ENCODE peak calls at places on chromosomes 3 and 15, in five cellular contexts. W, B, F, J and U are unnamed samples.

GRCh38 chr15:69755571-69756310 is 303.1 kb downstream of the RPLP1 start:
- DNase-seq in F (no peak), W (no peak), J (peak; percentile 14), B (peak; percentile 10), U (no peak)

GRCh38 chr3:138818175-138818574 is 16.6 kb downstream of the PIK3CB start:
- DNase-seq in B (no peak), J (no peak), F (no peak), W (no peak), U (no peak)

GRCh38 chr3:59607628-59608027 is 557.8 kb upstream of the CFAP20DC start:
- DNase-seq in W (no peak), J (peak; percentile 11), F (no peak), B (no peak), U (no peak)

GRCh38 chr15:89695198-89695597 is 4.6 kb downstream of the WDR93 start:
- DNase-seq in W (no peak), J (no peak), F (no peak), B (no peak), U (no peak)

GRCh38 chr3:125395091-125395490 is 20.0 kb upstream of the ZNF148 start:
- DNase-seq in W (no peak), J (no peak), B (no peak), F (no peak), U (no peak)

GRCh38 chr3:129732200-129732876 is 125.9 kb upstream of the PLXND1 start:
- DNase-seq in B (no peak), F (no peak), W (no peak), J (no peak), U (no peak)

GRCh38 chr3:188756241-188756640 is 415.5 kb upstream of the TPRG1 start:
- DNase-seq in W (no peak), F (no peak), B (no peak), J (no peak), U (no peak)

GRCh38 chr3:134852893-134853351 is 57.9 kb downstream of the EPHB1 start:
- DNase-seq in W (no peak), B (peak; percentile 9), J (no peak), F (no peak), U (no peak)

GRCh38 chr15:78457101-78457500 is 19.1 kb downstream of the IREB2 start:
- DNase-seq in B (no peak), J (peak; percentile 77), F (no peak), W (no peak), U (peak; percentile 41)

GRCh38 chr3:44318929-44319328 is 19.6 kb upstream of the TCAIM start:
- DNase-seq in F (no peak), B (no peak), J (no peak), W (no peak), U (no peak)

GRCh38 chr15:81069356-81069755 is 64.7 kb upstream of the CFAP161 start:
- DNase-seq in J (no peak), B (no peak), F (no peak), W (no peak), U (no peak)

GRCh38 chr15:68536331-68537095 is 42.3 kb upstream of the CORO2B start:
- DNase-seq in F (no peak), B (peak; percentile 23), J (peak; percentile 100), W (no peak), U (peak; percentile 96)

GRCh38 chr3:73432021-73432722 is 192.6 kb downstream of the PDZRN3 start:
- DNase-seq in J (peak; percentile 68), B (peak; percentile 51), F (no peak), W (no peak), U (no peak)

GRCh38 chr3:119600732-119601131 is 3.0 kb downstream of the PLA1A start:
- DNase-seq in J (no peak), W (no peak), B (peak; percentile 70), F (no peak), U (no peak)
- TF ChIP-seq CTCF in J (peak; percentile 31), W (no peak), B (peak; percentile 52), F (no peak), U (peak; percentile 46)

GRCh38 chr3:49460188-49460885 is 9.7 kb upstream of the DAG1 start:
- DNase-seq in W (no peak), F (no peak), B (peak; percentile 16), J (no peak), U (no peak)

GRCh38 chr3:49460956-49461355 is 9.1 kb upstream of the DAG1 start:
- DNase-seq in B (no peak), F (no peak), W (no peak), J (no peak), U (no peak)

GRCh38 chr3:49465269-49466034 is 4.6 kb upstream of the DAG1 start:
- DNase-seq in B (peak; percentile 76), J (peak; percentile 67), W (no peak), F (no peak), U (no peak)

GRCh38 chr3:49462222-49462621 is 7.8 kb upstream of the DAG1 start:
- DNase-seq in B (peak; percentile 40), F (no peak), J (peak; percentile 32), W (no peak), U (no peak)

GRCh38 chr3:49461443-49462171 is 8.5 kb upstream of the DAG1 start:
- DNase-seq in W (no peak), F (no peak), J (peak; percentile 60), B (peak; percentile 9), U (no peak)
- TF ChIP-seq CTCF in W (no peak), F (no peak), J (no peak), B (no peak), U (no peak)

GRCh38 chr3:115861166-115861733 is 237.9 kb downstream of the GAP43 start:
- DNase-seq in W (no peak), B (no peak), F (no peak), J (no peak), U (no peak)
- TF ChIP-seq CTCF in W (no peak), B (no peak), F (no peak), J (peak; percentile 15), U (no peak)

GRCh38 chr3:143040264-143040879 is 39.0 kb downstream of the U2SURP start:
- DNase-seq in J (peak; percentile 55), W (no peak), B (no peak), F (no peak), U (no peak)
- TF ChIP-seq CTCF in J (peak; percentile 68), W (peak; percentile 11), B (peak; percentile 18), F (no peak), U (no peak)

GRCh38 chr3:14861451-14862302 is 42.9 kb downstream of the FGD5 start:
- DNase-seq in W (peak; percentile 45), F (no peak), J (no peak), B (no peak), U (no peak)

GRCh38 chr3:14862661-14863230 is 44.0 kb downstream of the FGD5 start:
- DNase-seq in J (no peak), B (no peak), W (no peak), F (no peak), U (no peak)

GRCh38 chr3:14862303-14862660 is 43.5 kb downstream of the FGD5 start:
- DNase-seq in F (no peak), B (no peak), J (no peak), W (no peak), U (no peak)

GRCh38 chr3:14864131-14864530 is 45.4 kb downstream of the FGD5 start:
- DNase-seq in J (no peak), W (no peak), F (no peak), B (no peak), U (no peak)

DNA sequence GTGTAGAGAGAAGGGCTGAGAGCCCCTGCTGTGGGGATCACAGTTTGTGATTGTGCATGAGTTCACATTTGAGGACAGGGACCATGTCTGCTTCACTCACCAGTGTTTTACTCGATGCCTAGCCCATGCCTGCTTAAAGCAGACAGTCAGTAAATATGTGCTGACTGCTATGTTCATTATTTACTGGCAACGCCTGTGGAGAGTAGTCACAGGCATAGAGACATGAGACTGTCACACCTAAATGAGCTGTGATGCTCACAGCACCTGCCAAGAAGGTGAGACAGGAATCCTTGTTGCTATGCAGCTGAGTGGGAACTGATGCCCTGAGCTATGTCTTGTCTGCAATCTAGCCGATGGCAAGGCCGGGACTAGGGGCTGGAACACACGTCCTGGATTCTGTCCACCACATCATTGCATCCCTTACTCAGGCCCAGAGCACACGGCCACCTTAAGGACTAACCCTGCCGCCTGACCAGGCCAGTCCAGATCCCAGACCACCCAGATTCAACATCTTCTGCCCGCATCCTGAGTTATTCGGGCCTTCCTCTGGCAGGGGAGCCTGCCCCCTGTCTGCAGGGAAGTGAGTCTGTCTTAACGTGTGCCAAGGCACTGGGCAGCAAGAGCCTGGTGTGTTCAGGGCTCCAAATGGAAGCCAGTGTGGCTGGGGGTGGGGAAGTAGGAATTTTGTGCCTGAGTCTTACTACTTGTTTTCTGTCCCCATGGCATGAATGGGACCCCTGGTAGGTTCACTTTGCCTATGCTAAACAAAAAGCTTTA is 44.8 kb downstream of the FGD5 start:
- DNase-seq in B (no peak), W (peak; percentile 32), F (no peak), J (no peak), U (no peak)
- TF ChIP-seq CTCF in B (peak; percentile 4), W (peak; percentile 11), F (peak; percentile 9), J (peak; percentile 12), U (no peak)